ENCODE peak calls at places on chromosome 18, in ten cellular contexts. Z is right atrium auricular region; R is mesenchymal stem cell; K is thoracic aorta; M is CD4-positive, alpha-beta memory T cell; F is spleen; L is right cardiac atrium; I is body of pancreas; P is SJSA1; W is neural progenitor cell. Y is an unnamed sample. For H3K9me3 and H3K4me1, the result is how much of the 10 kb centered on the place peaks cover.

GRCh38 chr18:57466307-57466706 is 31.1 kb downstream of the ONECUT2 start:
- DNase-seq in W (no peak), L (no peak), F (no peak), P (no peak), R (no peak), Z (no peak), M (no peak), I (no peak), K (no peak), Y (no peak)

GRCh38 chr18:50096766-50097435 is 98.0 kb downstream of the MYO5B start:
- DNase-seq in L (no peak), R (no peak), M (no peak), P (no peak), W (no peak), K (no peak), Z (no peak), I (peak), F (no peak), Y (no peak)

GRCh38 chr18:30106356-30106755 is 936.2 kb downstream of the DSC3 start:
- DNase-seq in I (no peak), P (no peak), Z (no peak), R (no peak), L (no peak), M (no peak), W (no peak), K (no peak), F (no peak), Y (peak)

GRCh38 chr18:50473896-50474295 is 86.0 kb upstream of the MAPK4 start:
- DNase-seq in L (no peak), P (no peak), I (no peak), K (no peak), M (no peak), R (no peak), W (no peak), F (no peak), Z (no peak), Y (no peak)

GRCh38 chr18:64294967-64295366 is 146.1 kb upstream of the LINC00305 start:
- DNase-seq in R (no peak), Z (no peak), L (no peak), K (no peak), F (no peak), I (no peak), M (no peak), P (no peak), W (no peak), Y (no peak)

GRCh38 chr18:70322928-70323327 is 34.1 kb downstream of the SOCS6 start:
- DNase-seq in L (no peak), I (peak), F (no peak), W (peak), K (no peak), R (peak), Z (no peak), M (no peak), P (no peak), Y (no peak)

GRCh38 chr18:8003878-8004675 is 437.0 kb downstream of the PTPRM start:
- DNase-seq in W (no peak), F (no peak), P (no peak), M (no peak), I (peak), Z (no peak), R (peak), L (no peak), K (no peak), Y (no peak)

GRCh38 chr18:38948436-38948835 is 1382.8 kb upstream of the CELF4 start:
- DNase-seq in P (no peak), L (no peak), I (no peak), M (no peak), K (no peak), F (no peak), R (no peak), W (peak), Z (no peak), Y (peak)

GRCh38 chr18:78566065-78566464 is 413.6 kb upstream of the SALL3 start:
- DNase-seq in P (no peak), L (no peak), R (no peak), I (no peak), K (no peak), M (no peak), W (no peak), Z (no peak), F (no peak), Y (no peak)

GRCh38 chr18:53324353-53324752 is 900.1 kb downstream of the MBD2 start:
- DNase-seq in L (no peak), R (no peak), K (no peak), P (no peak), Z (no peak), I (no peak), F (no peak), M (no peak), W (no peak), Y (no peak)

GRCh38 chr18:34098109-34098508 is 126.6 kb downstream of the NOL4 start:
- DNase-seq in K (no peak), I (no peak), R (no peak), L (no peak), P (no peak), M (no peak), Z (no peak), F (no peak), W (peak), Y (no peak)

DNA sequence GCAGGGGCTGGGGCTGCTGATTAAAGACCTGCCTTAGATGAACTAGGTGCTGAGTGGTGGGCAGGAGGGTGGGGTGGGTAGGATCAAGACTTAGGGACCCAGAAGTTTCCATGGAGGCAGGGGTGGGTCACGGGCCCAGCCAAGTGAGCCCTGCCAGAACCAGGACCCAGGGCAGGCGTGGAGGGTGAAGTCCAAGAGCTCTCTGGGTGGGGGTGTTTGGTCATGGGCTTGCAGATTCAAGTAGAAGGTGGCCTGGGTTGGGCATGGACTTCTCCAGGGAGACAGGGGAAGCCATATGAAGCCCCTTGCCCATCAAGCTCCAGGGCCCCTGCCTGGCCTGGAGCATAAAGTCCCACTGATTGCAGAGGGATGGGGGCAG is 168.8 kb downstream of the SMAD7 start:
- DNase-seq in L (peak), I (no peak), M (no peak), F (no peak), P (no peak), R (no peak), K (no peak), W (no peak), Z (no peak), Y (no peak)
- H3K4me3 ChIP-seq in L (no peak), I (no peak), M (no peak), F (no peak), P (no peak), R (no peak), K (peak), W (no peak), Z (no peak), Y (no peak)

GRCh38 chr18:79578396-79579260 is 101.0 kb upstream of the CTDP1 start:
- DNase-seq in R (no peak), P (no peak), Z (no peak), W (no peak), K (no peak), I (peak), M (no peak), F (peak), L (no peak), Y (no peak)

GRCh38 chr18:79579807-79580480 is 99.7 kb upstream of the CTDP1 start:
- DNase-seq in F (peak), P (no peak), Z (no peak), L (no peak), R (no peak), M (no peak), K (no peak), W (no peak), I (no peak), Y (no peak)

GRCh38 chr18:79576686-79577351 is 102.8 kb upstream of the CTDP1 start:
- DNase-seq in F (peak), M (no peak), K (no peak), I (peak), W (no peak), L (peak), P (no peak), R (no peak), Z (no peak), Y (no peak)

GRCh38 chr18:79575891-79576685 is 103.5 kb upstream of the CTDP1 start:
- DNase-seq in F (peak), I (peak), R (no peak), L (peak), M (no peak), Z (no peak), W (no peak), K (no peak), P (peak), Y (no peak)

GRCh38 chr18:79577451-79578395 is 101.9 kb upstream of the CTDP1 start:
- DNase-seq in R (no peak), W (no peak), Z (no peak), F (peak), P (peak), K (no peak), M (no peak), I (peak), L (peak), Y (no peak)
- H3K9me3 ChIP-seq in R (under half), W (under half), Z (under half), F (under half), P (under half), K (under half), M (under half), I (under half), L (under half), Y (under half)

GRCh38 chr18:13451661-13452447 is 233.3 kb downstream of the LDLRAD4 start:
- DNase-seq in L (peak), K (no peak), Z (no peak), M (no peak), P (no peak), R (no peak), I (no peak), F (no peak), W (peak), Y (no peak)
- H3K4me1 ChIP-seq in L (under half), K (under half), Z (half or more), M (under half), P (under half), R (under half), I (under half), F (under half), W (under half), Y (under half)

GRCh38 chr18:9336827-9337226 is 2.3 kb downstream of the TWSG1 start:
- DNase-seq in P (no peak), R (no peak), L (no peak), M (no peak), Z (no peak), I (no peak), K (no peak), F (no peak), W (no peak), Y (no peak)
- H3K4me3 ChIP-seq in P (no peak), R (no peak), L (no peak), M (no peak), Z (no peak), I (no peak), K (peak), F (no peak), W (no peak), Y (no peak)

GRCh38 chr18:3333721-3334386 is 71.9 kb downstream of the MYL12B start:
- DNase-seq in W (no peak), F (no peak), R (no peak), K (no peak), P (no peak), Z (no peak), M (no peak), I (no peak), L (no peak), Y (no peak)
- H3K9me3 ChIP-seq in W (under half), F (under half), R (under half), K (under half), P (under half), Z (under half), M (under half), I (under half), L (under half), Y (under half)

DNA sequence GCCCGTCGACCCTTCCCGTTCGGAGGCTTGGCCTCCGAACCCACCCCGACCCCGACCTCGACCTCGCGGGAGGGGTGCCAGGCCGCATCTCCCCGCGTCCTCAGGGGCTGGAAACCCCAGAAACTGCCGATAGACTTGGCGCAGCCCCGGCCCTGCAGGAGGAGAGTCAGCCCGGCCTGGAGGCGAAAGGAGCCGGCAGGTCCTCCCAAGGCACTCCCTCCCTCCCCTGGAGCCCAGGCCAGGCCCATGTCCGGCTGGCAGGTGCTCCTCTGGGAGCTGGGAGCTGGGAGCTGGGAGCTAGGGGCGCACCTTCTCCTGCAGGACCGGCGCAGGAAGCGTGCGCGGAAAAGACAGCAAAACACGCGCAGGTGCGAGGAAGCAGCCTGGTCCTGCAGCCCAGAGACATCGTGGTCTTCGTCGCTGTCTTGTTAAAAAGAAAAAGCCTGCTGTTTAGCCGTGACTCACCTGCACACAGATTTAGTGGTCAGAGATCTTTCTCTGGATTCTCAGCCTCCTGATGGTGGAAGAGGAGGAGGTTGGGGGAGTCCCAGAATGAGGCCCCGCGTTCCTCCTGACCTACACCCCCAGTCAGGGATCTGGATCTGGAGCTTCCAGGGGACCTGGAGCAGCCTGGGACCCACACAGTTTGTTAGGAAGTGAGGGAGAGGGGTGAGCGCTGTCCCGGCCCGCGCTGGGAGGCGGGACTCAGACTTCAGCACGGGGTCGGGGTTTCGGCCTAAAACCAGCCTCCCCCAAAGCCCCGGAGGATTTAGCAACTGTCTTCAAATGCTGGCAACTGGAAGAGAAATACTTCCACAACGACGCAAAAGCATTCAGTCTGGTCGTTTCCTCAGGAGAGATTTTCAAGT is 702 bp upstream of the MBP start:
- DNase-seq in I (peak), R (no peak), Z (no peak), W (peak), K (no peak), P (no peak), L (peak), M (no peak), F (peak), Y (no peak)
- H3K4me1 ChIP-seq in I (under half), R (under half), Z (half or more), W (under half), K (under half), P (under half), L (under half), M (under half), F (under half), Y (under half)

GRCh38 chr18:48356909-48357631 is 52.1 kb downstream of the ZBTB7C start:
- DNase-seq in M (no peak), W (no peak), K (no peak), F (no peak), P (no peak), L (no peak), I (no peak), Z (peak), R (no peak), Y (no peak)
- H3K4me3 ChIP-seq in M (no peak), W (no peak), K (no peak), F (no peak), P (no peak), L (no peak), I (no peak), Z (no peak), R (no peak), Y (no peak)